ENCODE peak calls at places on chromosomes 7 and 10, in five cellular contexts. C is CD4-positive, CD25-positive, alpha-beta regulatory T cell; W is left lung; V is left ventricle myocardium inferior; J is pancreas. K is an unnamed sample. For H3K4me1, the result is how much of the 10 kb centered on the place peaks cover.

GRCh38 chr7:4718071-4718470 is 36.0 kb downstream of the FOXK1 start:
- DNase-seq in V (no peak), C (no peak), W (no peak), J (no peak), K (no peak)

GRCh38 chr10:35328404-35329037 is 7.8 kb upstream of the CCNY start:
- DNase-seq in C (no peak), J (no peak), W (no peak), V (no peak), K (no peak)

GRCh38 chr7:158129037-158130022 is 458.3 kb downstream of the PTPRN2 start:
- DNase-seq in C (no peak), V (no peak), J (no peak), W (no peak), K (peak)

GRCh38 chr7:66810716-66811115 is 70.2 kb downstream of the RABGEF1 start:
- DNase-seq in V (no peak), C (no peak), J (no peak), W (no peak), K (no peak)

GRCh38 chr7:107902381-107902780 is 11.4 kb downstream of the DLD start:
- DNase-seq in V (no peak), C (no peak), W (no peak), J (no peak), K (no peak)

GRCh38 chr10:28633750-28634149 is 43.6 kb upstream of the BAMBI start:
- DNase-seq in V (no peak), J (no peak), C (no peak), W (no peak), K (no peak)

GRCh38 chr7:73530800-73531199 is 8.7 kb upstream of the BAZ1B start:
- DNase-seq in W (no peak), V (no peak), C (no peak), J (no peak), K (no peak)

GRCh38 chr10:29248156-29248555 is 40.7 kb upstream of the LYZL1 start:
- DNase-seq in J (no peak), V (no peak), C (no peak), W (no peak), K (no peak)

GRCh38 chr7:15707570-15707969 is 21.1 kb upstream of the MEOX2 start:
- DNase-seq in J (no peak), W (no peak), V (no peak), C (no peak), K (no peak)

GRCh38 chr7:47901542-47901941 is 46.7 kb downstream of the PKD1L1 start:
- DNase-seq in J (no peak), V (no peak), C (no peak), W (no peak), K (no peak)

GRCh38 chr10:71729023-71729649 is 9.6 kb upstream of the C10orf105 start:
- DNase-seq in C (no peak), V (peak), W (no peak), J (peak), K (peak)

GRCh38 chr10:79331709-79332108 is 15.6 kb upstream of the PPIF start:
- DNase-seq in V (no peak), W (no peak), J (no peak), C (peak), K (peak)

GRCh38 chr7:95389516-95389915 is 6.7 kb downstream of the PON3 start:
- DNase-seq in C (no peak), V (no peak), J (no peak), W (no peak), K (no peak)

GRCh38 chr10:6678211-6678803 is 98.2 kb upstream of the PRKCQ start:
- DNase-seq in C (peak), W (no peak), J (peak), V (peak), K (no peak)

GRCh38 chr10:122682522-122682921 is 17.1 kb downstream of the C10orf120 start:
- DNase-seq in V (peak), J (no peak), C (no peak), W (no peak), K (no peak)

GRCh38 chr7:1748076-1748750 is 78.1 kb downstream of the ELFN1 start:
- DNase-seq in W (peak), C (no peak), J (no peak), V (no peak), K (no peak)

GRCh38 chr10:93299195-93299594 is 182.9 kb downstream of the MYOF start:
- DNase-seq in C (no peak), J (no peak), V (no peak), W (no peak), K (no peak)

GRCh38 chr7:55774327-55775050 is 88.1 kb downstream of the SEPTIN14 start:
- DNase-seq in W (no peak), V (no peak), J (peak), C (no peak), K (peak)

GRCh38 chr7:100585511-100586265 is at the start of gene LRCH4:
- DNase-seq in V (no peak), C (peak), W (peak), J (peak), K (no peak)

GRCh38 chr7:159064121-159064815 is 80.4 kb downstream of the VIPR2 start:
- DNase-seq in C (no peak), V (no peak), J (no peak), W (no peak), K (peak)

GRCh38 chr10:88672041-88672440 is 7.8 kb downstream of the LIPF start:
- DNase-seq in J (no peak), C (no peak), W (no peak), V (no peak), K (no peak)

GRCh38 chr7:44275829-44276570 is 49.4 kb downstream of the CAMK2B start:
- DNase-seq in C (no peak), V (peak), W (peak), J (no peak), K (peak)
- H3K4me3 ChIP-seq in C (no peak), V (no peak), W (no peak), J (no peak), K (no peak)

GRCh38 chr10:69223028-69223342 is 2.9 kb downstream of the HKDC1 start:
- DNase-seq in C (no peak), J (no peak), V (no peak), W (no peak), K (no peak)
- H3K4me1 ChIP-seq in C (under half), J (under half), V (under half), W (under half), K (under half)

GRCh38 chr10:33897255-33897893 is 562.9 kb upstream of the NRP1 start:
- DNase-seq in W (no peak), C (no peak), J (no peak), V (no peak), K (peak)

GRCh38 chr10:33901166-33901565 is 566.7 kb upstream of the NRP1 start:
- DNase-seq in J (no peak), V (no peak), W (no peak), C (no peak), K (no peak)

GRCh38 chr10:33899578-33900531 is 565.4 kb upstream of the NRP1 start:
- DNase-seq in V (no peak), C (no peak), J (no peak), W (no peak), K (no peak)

GRCh38 chr10:33900591-33900990 is 566.1 kb upstream of the NRP1 start:
- DNase-seq in J (no peak), W (no peak), C (no peak), V (no peak), K (no peak)
- H3K27ac ChIP-seq in J (no peak), W (peak), C (no peak), V (peak), K (peak)

GRCh38 chr10:110569120-110569519 is 1.6 kb downstream of the SMC3 start:
- DNase-seq in W (no peak), C (no peak), V (no peak), J (no peak), K (no peak)
- H3K4me3 ChIP-seq in W (no peak), C (peak), V (peak), J (peak), K (peak)

GRCh38 chr7:44622342-44623151 is 16.1 kb downstream of the OGDH start:
- DNase-seq in W (no peak), C (no peak), V (no peak), J (no peak), K (no peak)
- H3K4me1 ChIP-seq in W (under half), C (half or more), V (half or more), J (under half), K (under half)

K was measured in RWPE2.